ENCODE peak calls at places on chromosomes 3 and 15, in four cellular contexts. O is endothelial cell of umbilical vein, A is endothelial cell, H is GM10248. P is an unnamed sample.

GRCh38 chr15:30953731-30954378 is 37.6 kb downstream of the MTMR10 start:
- DNase-seq in H (no peak), O (peak), A (no peak), P (peak)

GRCh38 chr3:169822983-169823382 is 10.3 kb upstream of the LRRC34 start:
- DNase-seq in H (no peak), O (no peak), A (no peak), P (no peak)

GRCh38 chr3:172040078-172040975 is 949 bp downstream of the FNDC3B start:
- DNase-seq in A (peak), O (peak), H (peak), P (peak)

GRCh38 chr3:130081371-130081881 is at the start of gene ALG1L2:
- DNase-seq in A (peak), O (peak), H (no peak), P (no peak)

GRCh38 chr3:182389041-182389815 is 404.1 kb upstream of the ATP11B start:
- DNase-seq in H (no peak), O (no peak), A (no peak), P (no peak)

GRCh38 chr3:40980467-40980866 is 218.8 kb upstream of the CTNNB1 start:
- DNase-seq in H (no peak), A (no peak), O (no peak), P (peak)

GRCh38 chr3:186021673-186022362 is 84.0 kb upstream of the TRA2B start:
- DNase-seq in H (no peak), O (no peak), A (no peak), P (no peak)

GRCh38 chr3:66228707-66229106 is 7.9 kb downstream of the SLC25A26 start:
- DNase-seq in O (no peak), A (no peak), H (no peak), P (no peak)

GRCh38 chr15:65344214-65344908 is 33.4 kb downstream of the IGDCC3 start:
- DNase-seq in O (no peak), A (no peak), H (no peak), P (no peak)

GRCh38 chr15:101795455-101795854 is 7.9 kb upstream of the OR4F6 start:
- DNase-seq in A (no peak), H (no peak), O (peak), P (no peak)

GRCh38 chr3:177498037-177498857 is 301.0 kb upstream of the TBL1XR1 start:
- DNase-seq in O (peak), A (no peak), H (no peak), P (peak)

GRCh38 chr15:39499701-39500100 is 81.2 kb upstream of the THBS1 start:
- DNase-seq in H (no peak), O (no peak), A (no peak), P (no peak)